ENCODE peak calls at places on chromosomes 5 and 9, in eight cellular contexts. I is fibroblast of lung; A is SW 1271; P is T-helper 2 cell; E is brain microvascular endothelial cell; V is activated CD4-positive, alpha-beta T cell treated with anti-CD3 and anti-CD28 coated beads for 24 hours; K is effector memory CD8-positive, alpha-beta T cell; F is DMS79. H is an unnamed sample.
A peak's percentile ranks its signal among the peaks of the same experiment; 100 is the strongest.

GRCh38 chr5:472656-473343 is 29.8 kb downstream of the EXOC3 start:
- DNase-seq in I (peak; percentile 75), F (peak; percentile 75), V (peak; percentile 83), K (peak; percentile 88), A (peak; percentile 78), E (peak; percentile 53), P (peak; percentile 84), H (peak; percentile 96)

GRCh38 chr9:99272866-99273265 is 50.8 kb downstream of the SEC61B start:
- DNase-seq in F (no peak), E (no peak), P (no peak), I (no peak), A (no peak), K (no peak), V (no peak), H (no peak)

GRCh38 chr5:95884021-95884333 is 61.5 kb upstream of the GLRX start:
- DNase-seq in I (peak; percentile 65), A (no peak), K (no peak), V (no peak), E (peak; percentile 40), F (no peak), P (no peak), H (no peak)

GRCh38 chr5:17428176-17428800 is 69.7 kb upstream of the TAF11L2 start:
- DNase-seq in K (no peak), P (no peak), A (no peak), F (no peak), I (no peak), E (no peak), V (no peak), H (no peak)

GRCh38 chr9:137665697-137666504 is 47.1 kb downstream of the EHMT1 start:
- DNase-seq in V (no peak), A (no peak), E (peak; percentile 32), P (no peak), F (no peak), I (peak; percentile 11), K (no peak), H (peak; percentile 90)

GRCh38 chr9:37511006-37511714 is 25.4 kb downstream of the POLR1E start:
- DNase-seq in K (no peak), A (no peak), E (no peak), F (no peak), V (no peak), I (no peak), P (no peak), H (peak; percentile 28)

GRCh38 chr5:126863402-126863801 is 86.5 kb downstream of the LMNB1 start:
- DNase-seq in K (no peak), E (no peak), F (no peak), I (no peak), A (no peak), P (no peak), V (no peak), H (no peak)

GRCh38 chr5:88729476-88730182 is 153.4 kb downstream of the MEF2C start:
- DNase-seq in F (no peak), V (peak; percentile 54), P (peak; percentile 21), E (peak; percentile 85), A (peak; percentile 22), K (peak; percentile 35), I (peak; percentile 85), H (peak; percentile 84)

GRCh38 chr5:106167766-106168165 is 1503.0 kb downstream of the EFNA5 start:
- DNase-seq in K (no peak), V (no peak), I (no peak), E (no peak), A (no peak), P (no peak), F (no peak), H (no peak)

GRCh38 chr9:121598167-121599000 is 53.0 kb upstream of the DAB2IP start:
- DNase-seq in V (no peak), E (peak; percentile 74), K (no peak), I (peak; percentile 81), F (no peak), A (no peak), P (no peak), H (peak; percentile 98)

GRCh38 chr5:130994496-130995253 is 170.4 kb downstream of the HINT1 start:
- DNase-seq in E (no peak), P (no peak), F (no peak), V (no peak), I (no peak), K (no peak), A (no peak), H (no peak)

GRCh38 chr5:32193591-32193990 is 19.5 kb upstream of the GOLPH3 start:
- DNase-seq in E (peak; percentile 86), P (no peak), K (no peak), F (peak; percentile 76), I (peak; percentile 91), A (no peak), V (no peak), H (no peak)

GRCh38 chr5:107519900-107520354 is 150.8 kb downstream of the EFNA5 start:
- DNase-seq in V (no peak), P (no peak), I (peak; percentile 57), K (no peak), F (no peak), E (no peak), A (no peak), H (peak; percentile 57)

GRCh38 chr9:134157378-134157885 is 6.9 kb downstream of the RNU6ATAC start:
- DNase-seq in K (no peak), P (no peak), V (no peak), A (no peak), F (no peak), I (no peak), E (no peak), H (no peak)

GRCh38 chr5:98774192-98775046 is 956 bp downstream of the RGMB start:
- DNase-seq in A (no peak), V (no peak), K (peak; percentile 24), I (peak; percentile 79), F (no peak), E (peak; percentile 73), P (peak; percentile 39), H (peak; percentile 87)

GRCh38 chr5:97600486-97600885 is 417.4 kb upstream of the RIOK2 start:
- DNase-seq in F (no peak), K (no peak), V (no peak), E (no peak), P (no peak), A (no peak), I (no peak), H (no peak)

GRCh38 chr5:135449608-135450007 is 2.5 kb upstream of the DCANP1 start:
- DNase-seq in F (no peak), E (no peak), V (no peak), K (no peak), A (no peak), I (no peak), P (no peak), H (no peak)

GRCh38 chr5:61200582-61201155 is 38.4 kb upstream of the SMIM15 start:
- DNase-seq in V (no peak), I (no peak), K (no peak), A (no peak), P (no peak), E (peak; percentile 66), F (no peak), H (no peak)

H was measured in neural progenitor cell.